ENCODE peak calls at places on chromosomes 2 and 18, in ten cellular contexts. K is H54; O is astrocyte of the cerebellum; A is WTC11; Q is stimulated activated CD4-positive, alpha-beta T cell treated with anti-CD3 and anti-CD28 coated beads, Interleukin-15, amount 100 ng/mL, for 24 hours; U is erythroblast; E is posterior cingulate gyrus; H is LoVo; S is activated T-helper 9 cell treated with anti-CD3 and anti-CD28 coated beads, Interleukin-2, amount 50 U/mL, for 16 hours; L is MCF 10A. R is an unnamed sample.

GRCh38 chr2:63465633-63466032 is 122.6 kb downstream of the WDPCP start:
- DNase-seq in A (no peak), L (no peak), S (no peak), H (no peak), Q (no peak), O (no peak), U (no peak), E (no peak), K (no peak), R (no peak)

GRCh38 chr2:105647731-105648130 is 97.0 kb upstream of the NCK2 start:
- DNase-seq in O (no peak), L (no peak), K (no peak), H (no peak), U (no peak), E (no peak), Q (no peak), S (no peak), A (no peak), R (no peak)

GRCh38 chr2:119025762-119026351 is 83.9 kb downstream of the MARCO start:
- DNase-seq in H (no peak), S (no peak), A (no peak), E (no peak), L (no peak), U (no peak), Q (no peak), K (no peak), O (no peak), R (no peak)

GRCh38 chr2:33890686-33891085 is 291.6 kb upstream of the FAM98A start:
- DNase-seq in H (no peak), S (no peak), Q (no peak), O (no peak), U (no peak), A (no peak), E (no peak), K (no peak), L (no peak), R (no peak)

GRCh38 chr2:68185541-68186164 is 28.0 kb downstream of the PNO1 start:
- DNase-seq in K (peak), S (peak), Q (peak), E (no peak), O (peak), L (peak), A (peak), H (peak), U (peak), R (no peak)

GRCh38 chr2:61853086-61853847 is 593 bp downstream of the FAM161A start:
- DNase-seq in H (peak), O (no peak), S (no peak), L (peak), E (no peak), K (peak), A (no peak), U (peak), Q (peak), R (peak)

GRCh38 chr2:70090706-70091334 is 3.5 kb downstream of the PCBP1 start:
- DNase-seq in K (no peak), A (no peak), L (no peak), O (no peak), S (no peak), Q (no peak), U (no peak), H (no peak), E (no peak), R (no peak)

GRCh38 chr2:15311201-15311882 is 249.8 kb downstream of the NBAS start:
- DNase-seq in U (peak), K (no peak), E (no peak), S (no peak), O (no peak), L (no peak), Q (no peak), H (no peak), A (no peak), R (no peak)

GRCh38 chr2:134212726-134213125 is 41.1 kb upstream of the MGAT5 start:
- DNase-seq in U (no peak), E (no peak), L (no peak), A (no peak), Q (no peak), S (no peak), O (no peak), K (no peak), H (no peak), R (no peak)

GRCh38 chr2:38070438-38070837 is 5.5 kb downstream of the CYP1B1 start:
- DNase-seq in Q (no peak), S (no peak), E (no peak), O (no peak), H (no peak), U (no peak), K (no peak), A (no peak), L (no peak), R (no peak)

GRCh38 chr2:231199219-231199618 is 788 bp downstream of the ARMC9 start:
- DNase-seq in L (peak), S (no peak), Q (no peak), K (peak), O (no peak), E (no peak), U (no peak), A (no peak), H (no peak), R (no peak)

GRCh38 chr2:172968061-172968469 is 107.6 kb upstream of the MAP3K20 start:
- DNase-seq in H (no peak), O (peak), S (no peak), A (no peak), U (no peak), K (peak), E (no peak), L (peak), Q (no peak), R (no peak)

GRCh38 chr2:70974592-70974991 is 3.8 kb upstream of the ANKRD53 start:
- DNase-seq in K (no peak), O (no peak), A (no peak), L (no peak), Q (no peak), H (no peak), U (no peak), S (no peak), E (no peak), R (no peak)

GRCh38 chr2:216536725-216537124 is 38.1 kb downstream of the RPL37A start:
- DNase-seq in U (no peak), H (no peak), Q (no peak), K (no peak), L (no peak), A (no peak), E (no peak), O (no peak), S (no peak), R (no peak)

GRCh38 chr18:42192251-42193248 is 237.5 kb downstream of the PIK3C3 start:
- DNase-seq in A (no peak), Q (no peak), H (no peak), U (no peak), S (no peak), L (peak), E (no peak), O (no peak), K (no peak), R (peak)

GRCh38 chr2:42835577-42836371 is 43.4 kb upstream of the HAAO start:
- DNase-seq in L (peak), U (no peak), H (peak), K (peak), E (no peak), S (no peak), O (peak), A (no peak), Q (no peak), R (no peak)

GRCh38 chr2:9139491-9140443 is 66.8 kb upstream of the ASAP2 start:
- DNase-seq in K (peak), E (peak), H (peak), Q (peak), A (peak), S (peak), U (peak), O (no peak), L (peak), R (no peak)

GRCh38 chr2:134836986-134837385 is 1.4 kb upstream of the ACMSD start:
- DNase-seq in K (peak), H (no peak), A (no peak), O (peak), L (peak), S (no peak), U (no peak), Q (no peak), E (no peak), R (no peak)

GRCh38 chr2:238868067-238868524 is 20.2 kb downstream of the TWIST2 start:
- DNase-seq in U (no peak), L (peak), O (no peak), E (no peak), Q (no peak), S (no peak), K (no peak), H (no peak), A (no peak), R (no peak)

GRCh38 chr2:239304533-239305221 is 96.1 kb downstream of the HDAC4 start:
- DNase-seq in A (peak), H (no peak), S (no peak), Q (no peak), K (no peak), E (no peak), L (no peak), O (no peak), U (no peak), R (no peak)

GRCh38 chr2:96267159-96267971 is 1.3 kb downstream of the CIAO1 start:
- DNase-seq in S (peak), E (no peak), O (peak), U (peak), A (peak), Q (peak), L (peak), K (peak), H (peak), R (no peak)

GRCh38 chr2:182852090-182852489 is 14.3 kb downstream of the FRZB start:
- DNase-seq in K (no peak), E (no peak), H (peak), L (peak), U (no peak), Q (no peak), S (no peak), A (no peak), O (no peak), R (no peak)

GRCh38 chr2:138252587-138252986 is 249.0 kb upstream of the SPOPL start:
- DNase-seq in O (no peak), A (no peak), E (no peak), K (no peak), S (no peak), Q (no peak), H (no peak), U (no peak), L (no peak), R (no peak)

GRCh38 chr18:45321520-45321919 is 293.8 kb upstream of the SLC14A2 start:
- DNase-seq in H (no peak), E (peak), A (no peak), U (no peak), L (no peak), S (no peak), O (no peak), Q (no peak), K (no peak), R (no peak)

GRCh38 chr2:120566331-120567035 is 169.2 kb upstream of the GLI2 start:
- DNase-seq in S (no peak), E (no peak), A (no peak), L (peak), U (no peak), Q (no peak), H (no peak), O (peak), K (peak), R (no peak)

GRCh38 chr2:168432565-168433186 is 23.4 kb upstream of the CERS6 start:
- DNase-seq in E (no peak), O (no peak), L (no peak), H (no peak), Q (peak), U (no peak), A (no peak), S (no peak), K (no peak), R (no peak)

GRCh38 chr2:67329513-67329912 is 67.6 kb upstream of the ETAA1 start:
- DNase-seq in E (no peak), L (no peak), O (no peak), A (no peak), H (no peak), S (no peak), U (no peak), K (no peak), Q (no peak), R (no peak)

GRCh38 chr2:237685408-237685807 is 58.0 kb downstream of the LRRFIP1 start:
- DNase-seq in L (peak), E (no peak), A (no peak), K (no peak), U (no peak), H (no peak), Q (no peak), S (no peak), O (no peak), R (no peak)

GRCh38 chr2:19474128-19474527 is 115.7 kb upstream of the OSR1 start:
- DNase-seq in S (no peak), K (no peak), E (no peak), O (peak), H (peak), U (no peak), L (peak), A (no peak), Q (peak), R (no peak)

GRCh38 chr2:3104261-3104660 is 273.4 kb downstream of the EIPR1 start:
- DNase-seq in L (no peak), K (no peak), U (no peak), E (no peak), S (no peak), Q (no peak), H (no peak), O (no peak), A (no peak), R (no peak)

GRCh38 chr2:141075753-141076152 is 1055.1 kb downstream of the LRP1B start:
- DNase-seq in H (no peak), A (no peak), O (no peak), Q (no peak), L (no peak), E (no peak), U (no peak), S (no peak), K (no peak), R (no peak)

GRCh38 chr2:48483916-48484315 is 46.0 kb upstream of the STON1 start:
- DNase-seq in K (no peak), Q (no peak), S (no peak), O (peak), L (no peak), U (no peak), A (no peak), H (no peak), E (no peak), R (peak)

GRCh38 chr18:11850821-11851155 is 425 bp upstream of the CHMP1B start:
- DNase-seq in K (no peak), S (no peak), E (no peak), H (peak), L (no peak), A (no peak), Q (no peak), U (peak), O (peak), R (peak)

GRCh38 chr2:159032580-159032979 is 64.1 kb downstream of the TANC1 start:
- DNase-seq in H (no peak), Q (no peak), K (no peak), L (no peak), S (no peak), A (no peak), O (no peak), U (no peak), E (no peak), R (no peak)

GRCh38 chr18:43534511-43534910 is 257.2 kb upstream of the SYT4 start:
- DNase-seq in H (no peak), K (no peak), E (no peak), Q (no peak), S (no peak), U (no peak), A (no peak), O (no peak), L (peak), R (no peak)

GRCh38 chr2:231159306-231159705 is 34.5 kb upstream of the HTR2B start:
- DNase-seq in K (no peak), H (no peak), S (no peak), O (no peak), E (no peak), L (no peak), U (no peak), Q (no peak), A (no peak), R (no peak)